ENCODE peak calls at places on chromosomes 3 and 15, in eight cellular contexts. Y is type B pancreatic cell; Q is HFF-Myc; B is iris pigment epithelial cell; J is kidney; V is mucosa of gallbladder; T is prostate gland; H is CD4-positive, CD25-positive, alpha-beta regulatory T cell. A is an unnamed sample.
A peak's percentile ranks its signal among the peaks of the same experiment; 100 is the strongest.

GRCh38 chr3:146065573-146066006 is 95.4 kb downstream of the PLOD2 start:
- DNase-seq in Y (no peak), Q (peak; percentile 47), B (peak; percentile 72), J (no peak), V (peak; percentile 21), T (peak; percentile 39), H (no peak), A (peak; percentile 33)

GRCh38 chr3:99468918-99469317 is 169.5 kb upstream of the COL8A1 start:
- DNase-seq in Y (no peak), Q (no peak), B (no peak), J (no peak), V (no peak), T (no peak), H (no peak), A (no peak)

GRCh38 chr3:58427661-58428361 is 5.8 kb downstream of the PDHB start:
- DNase-seq in Y (no peak), Q (no peak), B (no peak), J (no peak), V (no peak), T (no peak), H (no peak), A (no peak)

GRCh38 chr15:27418729-27419128 is 447.7 kb downstream of the GABRG3 start:
- DNase-seq in Y (no peak), Q (no peak), B (no peak), J (no peak), V (no peak), T (no peak), H (no peak), A (no peak)

GRCh38 chr3:181417748-181418147 is 294.0 kb upstream of the SOX2 start:
- DNase-seq in Y (no peak), Q (no peak), B (peak; percentile 2), J (no peak), V (no peak), T (no peak), H (no peak), A (no peak)

GRCh38 chr3:50246517-50246954 is 10.5 kb downstream of the GNAI2 start:
- DNase-seq in Y (no peak), Q (peak; percentile 83), B (peak; percentile 95), J (peak; percentile 85), V (no peak), T (no peak), H (peak; percentile 71), A (peak; percentile 85)

GRCh38 chr3:177610677-177611654 is 413.7 kb upstream of the TBL1XR1 start:
- DNase-seq in Y (no peak), Q (no peak), B (no peak), J (no peak), V (peak; percentile 41), T (no peak), H (no peak), A (no peak)

GRCh38 chr3:126057936-126058335 is 26.0 kb downstream of the SLC41A3 start:
- DNase-seq in Y (no peak), Q (no peak), B (no peak), J (no peak), V (no peak), T (no peak), H (no peak), A (peak; percentile 12)

GRCh38 chr3:187360523-187361060 is 7.6 kb upstream of the RTP4 start:
- DNase-seq in Y (no peak), Q (no peak), B (no peak), J (no peak), V (no peak), T (no peak), H (no peak), A (no peak)

GRCh38 chr15:39919396-39919739 is 698 bp downstream of the GPR176 start:
- DNase-seq in Y (no peak), Q (no peak), B (no peak), J (no peak), V (no peak), T (peak; percentile 10), H (no peak), A (no peak)

GRCh38 chr3:52530918-52531635 is 2.6 kb downstream of the NT5DC2 start:
- DNase-seq in Y (no peak), Q (no peak), B (no peak), J (peak; percentile 56), V (no peak), T (no peak), H (no peak), A (no peak)

GRCh38 chr3:84008623-84009022 is 950.2 kb upstream of the CADM2 start:
- DNase-seq in Y (no peak), Q (no peak), B (peak; percentile 0), J (no peak), V (no peak), T (no peak), H (no peak), A (no peak)

GRCh38 chr3:136883967-136884720 is 22.1 kb downstream of the NCK1 start:
- DNase-seq in Y (no peak), Q (no peak), B (no peak), J (no peak), V (no peak), T (no peak), H (no peak), A (no peak)

GRCh38 chr3:74267583-74268184 is 346.8 kb downstream of the CNTN3 start:
- DNase-seq in Y (no peak), Q (peak; percentile 12), B (peak; percentile 69), J (no peak), V (peak; percentile 21), T (peak; percentile 36), H (no peak), A (peak; percentile 37)

GRCh38 chr15:33083232-33084006 is 111.1 kb downstream of the FMN1 start:
- DNase-seq in Y (no peak), Q (no peak), B (no peak), J (no peak), V (no peak), T (no peak), H (no peak), A (no peak)

GRCh38 chr3:38150780-38151528 is 12.5 kb downstream of the MYD88 start:
- DNase-seq in Y (no peak), Q (no peak), B (no peak), J (no peak), V (no peak), T (no peak), H (no peak), A (no peak)

GRCh38 chr15:69540622-69541021 is 88.0 kb downstream of the RPLP1 start:
- DNase-seq in Y (no peak), Q (no peak), B (no peak), J (no peak), V (no peak), T (no peak), H (no peak), A (no peak)

GRCh38 chr15:92079047-92079446 is 225.5 kb downstream of the SLCO3A1 start:
- DNase-seq in Y (no peak), Q (no peak), B (no peak), J (no peak), V (no peak), T (no peak), H (no peak), A (no peak)

GRCh38 chr3:10299175-10299574 is 6.4 kb upstream of the GHRL start:
- DNase-seq in Y (no peak), Q (no peak), B (peak; percentile 30), J (no peak), V (no peak), T (no peak), H (no peak), A (no peak)

GRCh38 chr15:47856071-47856470 is 138.8 kb downstream of the SEMA6D start:
- DNase-seq in Y (no peak), Q (no peak), B (no peak), J (no peak), V (no peak), T (no peak), H (no peak), A (no peak)

GRCh38 chr3:5205165-5205941 is 17.8 kb downstream of the EDEM1 start:
- DNase-seq in Y (no peak), Q (no peak), B (peak; percentile 42), J (no peak), V (no peak), T (no peak), H (no peak), A (no peak)

GRCh38 chr15:88605507-88606436 is 15.4 kb upstream of the AEN start:
- DNase-seq in Y (no peak), Q (no peak), B (no peak), J (no peak), V (no peak), T (no peak), H (peak; percentile 27), A (no peak)

GRCh38 chr3:152779649-152780048 is 55.3 kb upstream of the P2RY1 start:
- DNase-seq in Y (no peak), Q (no peak), B (peak; percentile 4), J (no peak), V (no peak), T (no peak), H (no peak), A (no peak)

GRCh38 chr15:62125763-62126162 is 39.3 kb downstream of the C2CD4B start:
- DNase-seq in Y (no peak), Q (no peak), B (peak; percentile 67), J (no peak), V (no peak), T (no peak), H (no peak), A (no peak)

GRCh38 chr15:81216411-81216810 is 19.7 kb downstream of the IL16 start:
- DNase-seq in Y (no peak), Q (no peak), B (no peak), J (no peak), V (no peak), T (no peak), H (no peak), A (no peak)

GRCh38 chr3:7876741-7877297 is 624.8 kb upstream of the LMCD1 start:
- DNase-seq in Y (no peak), Q (no peak), B (no peak), J (no peak), V (no peak), T (no peak), H (no peak), A (no peak)

GRCh38 chr3:61438253-61439115 is 122.9 kb upstream of the PTPRG start:
- DNase-seq in Y (no peak), Q (no peak), B (no peak), J (no peak), V (no peak), T (no peak), H (no peak), A (no peak)

GRCh38 chr3:98398513-98398912 is 8.0 kb downstream of the OR5K3 start:
- DNase-seq in Y (no peak), Q (no peak), B (no peak), J (no peak), V (no peak), T (no peak), H (no peak), A (no peak)

A was measured in SJSA1.